ENCODE peak calls at places on chromosome 9, in eight cellular contexts. U, B, V, D, L, I, M and O are unnamed samples.

GRCh38 chr9:125447202-125447802 is 185.7 kb downstream of the GAPVD1 start:
- DNase-seq in M (no peak), U (no peak), D (no peak), B (no peak), L (no peak), V (peak), I (no peak), O (no peak)

GRCh38 chr9:91033802-91034201 is 232.2 kb downstream of the SYK start:
- DNase-seq in V (no peak), M (no peak), I (peak), U (peak), L (no peak), D (no peak), B (peak), O (no peak)

GRCh38 chr9:110619831-110620230 is 40.3 kb upstream of the SVEP1 start:
- DNase-seq in B (no peak), M (no peak), L (no peak), D (no peak), U (no peak), V (no peak), I (peak), O (no peak)

GRCh38 chr9:31542384-31543055 is 841.9 kb upstream of the ACO1 start:
- DNase-seq in I (peak), M (no peak), D (peak), B (peak), L (peak), U (peak), V (no peak), O (peak)

GRCh38 chr9:5509573-5509972 is 758 bp upstream of the PDCD1LG2 start:
- DNase-seq in M (no peak), L (peak), D (no peak), U (no peak), B (no peak), V (no peak), I (peak), O (peak)

GRCh38 chr9:133583586-133583985 is 25.6 kb downstream of the FAM163B start:
- DNase-seq in M (no peak), L (no peak), U (no peak), B (no peak), D (no peak), I (peak), V (no peak), O (no peak)

GRCh38 chr9:20558609-20559016 is 63.7 kb downstream of the MLLT3 start:
- DNase-seq in B (peak), U (peak), V (no peak), M (no peak), L (peak), D (no peak), I (peak), O (peak)

GRCh38 chr9:69865986-69866385 is 45.4 kb downstream of the CFAP95 start:
- DNase-seq in D (no peak), M (no peak), I (no peak), B (no peak), V (no peak), U (no peak), L (no peak), O (no peak)

GRCh38 chr9:108093773-108094675 is 604.5 kb upstream of the KLF4 start:
- DNase-seq in L (peak), V (no peak), I (peak), B (no peak), D (no peak), M (no peak), U (no peak), O (peak)

GRCh38 chr9:126128494-126129142 is 198.0 kb upstream of the MVB12B start:
- DNase-seq in M (peak), L (no peak), I (no peak), U (no peak), D (no peak), V (no peak), B (no peak), O (no peak)

GRCh38 chr9:106502930-106503329 is 360.0 kb upstream of the ZNF462 start:
- DNase-seq in U (no peak), L (no peak), B (no peak), D (no peak), I (no peak), M (no peak), V (no peak), O (no peak)

GRCh38 chr9:84953797-84954695 is 284.5 kb downstream of the NTRK2 start:
- DNase-seq in V (peak), L (peak), M (peak), D (peak), B (peak), I (peak), U (peak), O (no peak)

GRCh38 chr9:3181049-3181953 is 337.4 kb upstream of the PUM3 start:
- DNase-seq in M (no peak), L (peak), B (peak), U (peak), V (no peak), D (no peak), I (peak), O (peak)

GRCh38 chr9:33458444-33458843 is 11.1 kb upstream of the AQP3 start:
- DNase-seq in V (no peak), U (no peak), B (no peak), D (no peak), I (no peak), L (peak), M (peak), O (peak)

GRCh38 chr9:124616961-124617360 is 109.8 kb upstream of the NR5A1 start:
- DNase-seq in M (no peak), I (no peak), B (no peak), U (no peak), D (no peak), L (no peak), V (no peak), O (no peak)

GRCh38 chr9:104875897-104876296 is 52.1 kb downstream of the ABCA1 start:
- DNase-seq in U (no peak), D (no peak), M (no peak), I (no peak), V (no peak), L (no peak), B (no peak), O (no peak)

GRCh38 chr9:133141833-133142594 is 21.0 kb upstream of the RALGDS start:
- DNase-seq in U (no peak), I (no peak), V (peak), D (no peak), B (no peak), L (no peak), M (no peak), O (no peak)

GRCh38 chr9:133126697-133127339 is 5.8 kb upstream of the RALGDS start:
- DNase-seq in M (no peak), L (no peak), I (peak), U (no peak), D (no peak), V (no peak), B (no peak), O (no peak)

GRCh38 chr9:123536455-123536868 is 180.5 kb downstream of the CRB2 start:
- DNase-seq in D (no peak), M (no peak), B (no peak), V (no peak), U (no peak), I (no peak), L (no peak), O (no peak)

GRCh38 chr9:14533867-14534650 is 159.2 kb downstream of the ZDHHC21 start:
- DNase-seq in B (no peak), M (no peak), U (peak), L (no peak), D (no peak), V (no peak), I (no peak), O (no peak)
- H3K27ac ChIP-seq in B (no peak), M (no peak), U (no peak), L (no peak), D (no peak), V (no peak), I (no peak), O (no peak)

DNA sequence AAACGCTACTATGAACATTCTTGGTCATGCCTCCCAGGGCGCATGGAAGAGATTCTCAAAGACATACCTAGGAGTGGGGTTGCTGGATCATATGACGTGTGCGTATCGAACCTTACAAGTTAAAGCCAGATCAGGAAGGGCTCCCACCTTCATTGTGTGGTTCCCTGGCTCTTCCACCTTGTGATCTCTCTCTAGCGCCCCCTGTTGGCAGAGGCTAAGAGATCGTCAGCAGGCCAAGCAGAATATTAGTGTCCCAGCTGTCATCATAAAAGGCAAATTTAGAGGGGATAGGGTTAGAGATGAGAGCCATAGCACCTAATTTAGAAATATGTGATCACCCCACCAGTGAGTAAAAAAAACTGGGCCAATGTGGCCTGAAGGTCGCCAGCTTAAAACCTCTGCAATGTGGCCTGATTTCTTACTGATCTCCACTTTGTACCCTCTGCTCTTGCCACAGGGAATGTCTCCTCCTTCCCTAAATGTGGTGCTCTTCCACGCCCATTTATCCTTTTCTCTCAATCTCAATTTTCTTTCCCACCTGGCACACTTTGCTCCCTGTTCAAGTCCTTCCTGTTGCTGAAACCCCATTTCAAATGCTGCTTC is 91.7 kb upstream of the SHB start:
- DNase-seq in M (peak), U (peak), V (no peak), I (peak), D (peak), L (no peak), B (peak), O (no peak)
- H3K27ac ChIP-seq in M (no peak), U (no peak), V (no peak), I (no peak), D (no peak), L (no peak), B (no peak), O (no peak)

GRCh38 chr9:114155263-114155966 is at the start of gene COL27A1:
- DNase-seq in U (peak), M (peak), L (peak), V (peak), B (peak), I (peak), D (peak), O (no peak)
- H3K27ac ChIP-seq in U (no peak), M (peak), L (peak), V (no peak), B (no peak), I (peak), D (peak), O (peak)

DNA sequence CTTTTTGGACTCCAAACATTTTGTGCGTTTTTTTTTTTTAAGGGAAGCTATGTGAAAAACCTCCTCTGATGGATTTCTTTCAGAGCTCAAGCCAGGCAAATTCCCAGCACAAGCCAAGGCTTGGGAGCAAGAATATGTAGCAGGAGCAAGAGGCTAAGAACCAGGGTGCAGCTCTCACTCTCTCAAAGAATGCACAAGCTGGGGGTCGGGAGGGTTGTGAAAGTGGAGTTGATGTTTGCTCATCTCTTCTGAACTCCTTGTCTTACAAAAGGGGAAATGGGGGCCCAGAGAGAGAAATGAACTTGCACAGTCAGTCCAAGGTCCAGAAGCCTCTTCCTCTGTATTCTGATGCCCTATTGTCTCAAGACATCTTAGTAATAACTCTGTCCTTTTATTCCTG is 7.7 kb upstream of the TRAF1 start:
- DNase-seq in I (no peak), D (no peak), B (no peak), M (no peak), U (no peak), L (no peak), V (no peak), O (no peak)
- H3K27ac ChIP-seq in I (no peak), D (peak), B (no peak), M (no peak), U (no peak), L (no peak), V (peak), O (peak)

DNA sequence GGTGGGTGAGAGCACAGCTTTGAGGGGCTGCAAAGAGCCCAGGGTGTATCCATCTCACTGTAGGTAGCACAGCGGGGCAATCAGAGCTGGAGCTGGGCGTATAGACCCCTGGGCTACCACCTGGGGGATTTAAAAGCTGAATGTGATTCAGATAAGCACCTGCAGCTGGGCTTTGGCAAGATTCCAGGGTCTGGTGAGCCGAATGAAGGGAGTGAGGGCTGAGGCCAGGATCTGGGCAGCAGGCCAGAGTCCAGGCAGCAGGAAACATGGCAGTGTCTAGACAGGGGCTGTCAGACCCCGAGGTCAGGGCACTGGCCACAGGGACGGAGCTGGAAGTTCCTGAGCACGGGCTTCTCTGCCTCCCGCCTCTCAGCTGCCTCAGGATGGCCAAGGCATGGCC is 8.7 kb downstream of the ASS1 start:
- DNase-seq in V (no peak), L (peak), B (no peak), D (no peak), I (no peak), U (no peak), M (no peak), O (no peak)
- H3K27ac ChIP-seq in V (no peak), L (no peak), B (no peak), D (no peak), I (no peak), U (no peak), M (no peak), O (no peak)

DNA sequence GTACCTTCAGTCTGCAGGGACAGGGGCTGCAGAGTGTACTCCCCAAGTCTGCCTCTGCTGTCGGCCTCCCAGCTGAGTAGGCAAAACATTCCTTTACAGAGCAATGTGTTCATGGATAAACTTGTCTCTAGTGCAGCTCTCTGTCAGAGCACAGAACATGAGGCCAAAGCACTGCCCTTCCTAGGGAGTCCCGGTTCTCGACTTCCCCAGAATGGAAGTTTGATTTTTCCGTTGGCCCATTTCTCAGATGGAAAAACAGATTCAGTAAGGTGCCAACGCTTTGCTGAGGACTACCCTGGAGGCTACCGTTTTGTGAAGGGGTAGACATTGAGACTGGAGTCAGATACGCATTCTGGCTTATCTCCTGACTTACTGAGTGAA is 422 bp upstream of the TRIM32 start:
- DNase-seq in M (no peak), B (no peak), I (peak), V (no peak), D (no peak), U (peak), L (no peak), O (no peak)
- H3K27ac ChIP-seq in M (no peak), B (no peak), I (peak), V (no peak), D (peak), U (no peak), L (no peak), O (no peak)

DNA sequence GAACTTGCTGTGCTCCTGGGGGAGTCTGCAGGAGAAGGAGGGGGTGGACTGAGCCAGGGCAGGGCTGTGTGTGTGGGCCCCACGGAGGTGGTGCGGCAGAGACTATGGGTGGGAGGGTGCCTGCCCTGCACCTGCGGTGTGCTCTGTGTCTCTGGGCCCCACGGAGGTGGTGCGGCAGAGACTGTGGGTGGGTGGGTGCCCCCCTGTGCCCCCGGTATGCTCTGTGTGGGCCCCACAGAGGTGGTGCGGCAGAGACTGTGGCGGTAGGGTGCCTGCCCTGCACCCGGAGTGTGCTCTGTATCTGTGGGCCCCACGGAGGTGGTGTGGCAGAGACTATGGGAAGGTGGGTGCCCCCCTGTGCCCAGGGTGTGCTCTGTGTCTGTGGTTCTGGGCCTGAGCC is 103.7 kb downstream of the EHMT1 start:
- DNase-seq in B (no peak), M (no peak), D (no peak), U (no peak), I (no peak), V (no peak), L (no peak), O (no peak)
- H3K27ac ChIP-seq in B (peak), M (no peak), D (no peak), U (peak), I (no peak), V (no peak), L (no peak), O (no peak)